ENCODE peak calls at places on chromosome 17, in four cellular contexts. Y is omental fat pad; I is stimulated activated CD8-positive, alpha-beta memory T cell treated with anti-CD3 and anti-CD28 coated beads, Interleukin-12 subunit alpha, Interleukin-12 subunit beta, amount 100 ng/mL, for 4 hours; B is activated gamma-delta T cell treated with Interleukin-2 at 50 U/mL for 16 hours. X is an unnamed sample.

GRCh38 chr17:74427048-74427762 is 4.7 kb upstream of the GPRC5C start:
- DNase-seq in Y (no peak), I (no peak), B (no peak), X (no peak)

GRCh38 chr17:57892820-57893595 is 43.2 kb upstream of the MRPS23 start:
- DNase-seq in Y (peak; percentile 78), I (no peak), B (no peak), X (peak; percentile 99)

GRCh38 chr17:40779181-40779909 is 3.0 kb downstream of the KRT27 start:
- DNase-seq in Y (no peak), I (no peak), B (no peak), X (no peak)

GRCh38 chr17:82587234-82588086 is 60.8 kb downstream of the WDR45B start:
- DNase-seq in Y (no peak), I (no peak), B (no peak), X (no peak)

GRCh38 chr17:27558842-27559505 is 72.0 kb upstream of the LGALS9 start:
- DNase-seq in Y (no peak), I (no peak), B (no peak), X (no peak)

GRCh38 chr17:20262116-20262977 is 205.0 kb downstream of the LGALS9B start:
- DNase-seq in Y (no peak), I (no peak), B (no peak), X (no peak)

GRCh38 chr17:43601280-43602050 is 55.3 kb upstream of the ETV4 start:
- DNase-seq in Y (no peak), I (no peak), B (no peak), X (peak; percentile 41)

GRCh38 chr17:75325827-75326586 is 36.8 kb upstream of the SLC25A19 start:
- DNase-seq in Y (no peak), I (no peak), B (no peak), X (peak; percentile 54)

GRCh38 chr17:27888072-27888471 is 5.1 kb downstream of the LYRM9 start:
- DNase-seq in Y (no peak), I (no peak), B (no peak), X (no peak)

GRCh38 chr17:13311301-13311700 is 290.4 kb downstream of the HS3ST3A1 start:
- DNase-seq in Y (no peak), I (no peak), B (no peak), X (peak; percentile 85)

GRCh38 chr17:39461911-39462641 is 790 bp downstream of the CDK12 start:
- DNase-seq in Y (no peak), I (peak; percentile 66), B (peak; percentile 61), X (peak; percentile 54)

GRCh38 chr17:79557724-79558572 is 52.9 kb downstream of the RBFOX3 start:
- DNase-seq in Y (no peak), I (no peak), B (no peak), X (no peak)

GRCh38 chr17:75625813-75626486 is 7.3 kb upstream of the SMIM5 start:
- DNase-seq in Y (no peak), I (no peak), B (no peak), X (peak; percentile 11)

GRCh38 chr17:79125503-79125902 is 50.9 kb downstream of the ENGASE start:
- DNase-seq in Y (no peak), I (no peak), B (no peak), X (no peak)

GRCh38 chr17:37791434-37791833 is 46.6 kb upstream of the HNF1B start:
- DNase-seq in Y (no peak), I (no peak), B (peak; percentile 23), X (peak; percentile 51)

GRCh38 chr17:31424944-31425582 is 33.6 kb downstream of the RAB11FIP4 start:
- DNase-seq in Y (no peak), I (no peak), B (no peak), X (peak; percentile 30)

GRCh38 chr17:65901394-65901793 is 290.5 kb downstream of the CEP112 start:
- DNase-seq in Y (no peak), I (no peak), B (no peak), X (no peak)

GRCh38 chr17:65864409-65864808 is 303.0 kb upstream of the AXIN2 start:
- DNase-seq in Y (no peak), I (no peak), B (no peak), X (no peak)

GRCh38 chr17:49198206-49198605 is 12.2 kb downstream of the GNGT2 start:
- DNase-seq in Y (no peak), I (no peak), B (no peak), X (no peak)

GRCh38 chr17:80682372-80682771 is 137.7 kb downstream of the RPTOR start:
- DNase-seq in Y (no peak), I (no peak), B (no peak), X (no peak)

GRCh38 chr17:27975146-27976011 is 67.1 kb upstream of the NLK start:
- DNase-seq in Y (no peak), I (no peak), B (no peak), X (peak; percentile 65)

GRCh38 chr17:57281887-57282653 is 25.7 kb downstream of the MSI2 start:
- DNase-seq in Y (no peak), I (no peak), B (no peak), X (no peak)

GRCh38 chr17:1562178-1562643 is 381 bp downstream of the PITPNA start:
- DNase-seq in Y (no peak), I (no peak), B (peak; percentile 17), X (peak; percentile 20)

GRCh38 chr17:66848496-66848895 is 13.6 kb downstream of the CACNG5 start:
- DNase-seq in Y (no peak), I (no peak), B (no peak), X (no peak)

GRCh38 chr17:1714980-1715802 is 5.0 kb upstream of the TLCD2 start:
- DNase-seq in Y (peak; percentile 72), I (no peak), B (peak; percentile 50), X (peak; percentile 93)

GRCh38 chr17:45792995-45793755 is 9.1 kb downstream of the CRHR1 start:
- DNase-seq in Y (no peak), I (no peak), B (no peak), X (peak; percentile 2)